ENCODE peak calls at places on chromosome 12, in seven cellular contexts. S is HepG2, E is K562, Q is SK-N-SH, U is H1, W is GM12891, Z is GM12878. C is an unnamed sample.
A peak's percentile ranks its signal among the peaks of the same experiment; 100 is the strongest.

GRCh38 chr12:67592228-67593011 is 56.1 kb upstream of the DYRK2 start:
- DNase-seq in S (no peak), E (no peak), Q (no peak), U (no peak), W (peak; percentile 4), Z (peak; percentile 45), C (no peak)

GRCh38 chr12:105469701-105470100 is 139.2 kb downstream of the C12orf75 start:
- DNase-seq in S (no peak), E (no peak), Q (no peak), U (no peak), W (no peak), Z (no peak), C (no peak)

GRCh38 chr12:85983601-85984000 is 109.5 kb downstream of the NTS start:
- DNase-seq in S (no peak), E (no peak), Q (no peak), U (no peak), W (no peak), Z (no peak), C (no peak)

GRCh38 chr12:120314220-120314619 is 12.1 kb downstream of the SIRT4 start:
- DNase-seq in S (no peak), E (peak; percentile 42), Q (no peak), U (no peak), W (no peak), Z (no peak), C (no peak)

GRCh38 chr12:122437656-122438121 is 15.2 kb upstream of the CLIP1 start:
- DNase-seq in S (no peak), E (no peak), Q (no peak), U (no peak), W (no peak), Z (no peak), C (no peak)

GRCh38 chr12:28536088-28536487 is 345.8 kb downstream of the CCDC91 start:
- DNase-seq in S (no peak), E (no peak), Q (no peak), U (no peak), W (no peak), Z (no peak), C (no peak)

GRCh38 chr12:18079541-18080230 is 10.3 kb downstream of the RERGL start:
- DNase-seq in S (no peak), E (no peak), Q (no peak), U (no peak), W (no peak), Z (no peak), C (no peak)

GRCh38 chr12:27523305-27523641 is 733 bp upstream of the PPFIBP1 start:
- DNase-seq in S (no peak), E (peak; percentile 7), Q (peak; percentile 21), U (no peak), W (no peak), Z (no peak), C (no peak)

GRCh38 chr12:3132636-3133409 is 55.6 kb downstream of the TSPAN9 start:
- DNase-seq in S (no peak), E (no peak), Q (peak; percentile 60), U (no peak), W (no peak), Z (no peak), C (no peak)

GRCh38 chr12:32312049-32312670 is 87.2 kb upstream of the FGD4 start:
- DNase-seq in S (peak; percentile 42), E (no peak), Q (peak; percentile 44), U (no peak), W (peak; percentile 15), Z (peak; percentile 21), C (no peak)

GRCh38 chr12:195951-196350 is 18.0 kb downstream of the SLC6A12 start:
- DNase-seq in S (no peak), E (no peak), Q (no peak), U (no peak), W (no peak), Z (no peak), C (no peak)

GRCh38 chr12:49893753-49894752 is 9.6 kb downstream of the FAIM2 start:
- DNase-seq in S (no peak), E (no peak), Q (no peak), U (no peak), W (no peak), Z (no peak), C (no peak)

DNA sequence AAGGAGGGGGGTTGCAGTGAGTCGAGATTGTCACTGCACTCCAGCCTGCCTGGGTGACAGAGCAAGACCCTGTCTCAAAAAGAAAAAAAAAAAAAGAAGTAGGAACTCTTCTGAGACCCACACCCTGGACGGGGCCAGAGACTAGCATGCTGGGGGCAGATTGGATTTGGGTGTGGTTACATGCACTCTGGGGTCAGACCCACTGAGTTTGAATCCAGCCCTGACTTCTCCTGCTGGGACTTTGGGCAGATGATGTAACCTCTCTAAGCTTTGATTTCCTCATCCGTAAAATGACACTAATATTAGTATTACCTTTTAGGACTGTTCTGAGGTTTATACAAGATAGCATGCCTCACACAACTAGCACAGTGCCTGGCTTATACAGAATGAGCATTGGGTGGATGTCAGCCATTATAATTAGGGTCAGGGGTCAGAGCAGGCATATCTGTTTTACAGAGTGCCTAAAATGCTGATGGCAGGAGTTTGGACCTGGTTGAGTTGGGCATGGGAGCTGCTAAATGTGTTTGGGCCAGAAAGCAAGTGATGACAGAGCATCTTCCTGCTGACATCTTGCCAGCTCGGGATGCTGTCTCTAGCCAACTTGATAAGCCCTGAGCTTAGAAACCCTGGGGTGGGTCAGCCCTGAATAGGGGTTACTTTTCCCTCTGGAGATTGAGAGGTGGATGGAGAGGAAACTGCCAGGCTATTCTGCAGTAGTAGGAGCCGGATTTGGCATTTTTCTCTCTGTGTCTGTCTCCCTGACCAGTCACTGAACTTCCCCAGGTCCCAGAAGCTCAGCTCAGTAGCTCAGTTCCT is 15.5 kb downstream of the TPCN1 start:
- DNase-seq in S (no peak), E (no peak), Q (no peak), U (no peak), W (no peak), Z (no peak), C (no peak)
- TF ChIP-seq TAF1 in S (no peak), E (no peak), Q (no peak), U (no peak), W (no peak), Z (no peak), C (no peak)

GRCh38 chr12:116937640-116938039 is 26.9 kb downstream of the FBXW8 start:
- DNase-seq in S (no peak), E (no peak), Q (no peak), U (no peak), W (no peak), Z (no peak), C (no peak)

GRCh38 chr12:116933512-116934246 is 22.9 kb downstream of the FBXW8 start:
- DNase-seq in S (no peak), E (no peak), Q (no peak), U (no peak), W (no peak), Z (no peak), C (no peak)

GRCh38 chr12:116933101-116933500 is 22.4 kb downstream of the FBXW8 start:
- DNase-seq in S (no peak), E (no peak), Q (peak; percentile 53), U (no peak), W (no peak), Z (no peak), C (no peak)

GRCh38 chr12:116931665-116932064 is 20.9 kb downstream of the FBXW8 start:
- DNase-seq in S (no peak), E (no peak), Q (no peak), U (no peak), W (no peak), Z (no peak), C (no peak)

DNA sequence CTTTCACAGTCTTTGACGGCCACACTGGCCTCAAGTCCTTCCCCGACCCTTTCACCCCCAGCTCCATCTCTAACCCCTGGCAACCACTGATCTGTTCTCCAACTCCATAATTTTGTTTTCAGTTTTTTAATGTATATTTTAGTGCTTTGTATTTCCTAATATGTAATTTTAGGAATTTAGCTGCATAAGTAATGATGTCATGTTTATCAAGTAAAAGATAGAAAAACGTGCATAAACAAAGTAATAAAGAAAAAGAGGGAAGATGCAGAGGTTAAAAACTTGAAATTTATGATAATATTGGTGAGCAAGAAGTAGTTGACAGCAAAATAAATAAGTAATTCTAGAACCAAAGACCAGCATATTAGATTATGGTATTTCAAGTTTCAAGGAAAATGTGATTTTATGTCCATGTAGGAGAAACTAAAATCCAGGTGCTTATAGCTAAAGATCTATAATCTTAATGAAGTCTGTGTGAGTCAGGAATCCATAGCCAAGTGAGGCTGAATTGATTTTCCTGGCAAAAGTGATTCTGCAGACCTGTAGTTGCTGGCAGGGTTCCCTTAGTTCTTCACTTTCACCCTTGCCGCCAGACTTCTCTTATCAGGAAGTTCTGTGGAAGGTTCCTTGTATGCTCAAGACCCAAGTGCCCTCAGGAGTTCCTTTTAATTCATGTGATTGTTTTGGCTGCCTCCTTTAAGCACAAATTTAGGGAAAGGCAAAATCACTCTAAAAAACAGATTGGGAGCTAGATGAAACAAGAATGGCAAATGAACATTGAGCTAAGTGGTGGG is 24.4 kb downstream of the FBXW8 start:
- DNase-seq in S (no peak), E (no peak), Q (no peak), U (no peak), W (no peak), Z (no peak), C (no peak)
- TF ChIP-seq POLR2AphosphoS5 in S (no peak), E (no peak), Q (no peak), U (no peak), W (no peak), Z (no peak), C (no peak)

DNA sequence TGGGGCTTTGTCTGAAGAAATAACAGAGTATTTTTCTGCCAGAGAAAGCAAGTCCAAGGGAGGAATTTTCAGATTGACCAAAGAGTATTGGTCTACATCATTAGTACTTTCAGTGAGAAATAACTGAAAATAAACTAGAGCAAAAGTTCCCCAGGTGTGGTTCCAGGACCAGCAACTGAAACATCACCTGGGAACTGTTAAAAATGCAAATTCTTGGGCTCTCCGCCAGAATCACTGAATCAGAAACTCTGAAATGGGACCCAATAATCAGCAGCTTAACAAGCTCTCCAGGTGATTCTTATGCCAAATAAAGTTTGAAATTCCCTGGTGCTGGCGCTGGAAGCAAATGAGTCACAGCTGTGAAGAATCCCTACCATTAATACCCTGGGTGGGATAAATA is 52.1 kb downstream of the EIF2S3B start:
- DNase-seq in S (no peak), E (no peak), Q (no peak), U (peak; percentile 19), W (no peak), Z (peak; percentile 63), C (no peak)
- TF ChIP-seq TAF1 in S (no peak), E (no peak), Q (no peak), U (no peak), W (no peak), Z (peak; percentile 21), C (no peak)

GRCh38 chr12:23810327-23810902 is 139.1 kb downstream of the SOX5 start:
- DNase-seq in S (no peak), E (peak; percentile 17), Q (peak; percentile 9), U (no peak), W (no peak), Z (no peak), C (no peak)
- TF ChIP-seq POLR2AphosphoS5 in S (no peak), E (no peak), Q (no peak), U (no peak), W (no peak), Z (no peak), C (no peak)